ENCODE peak calls at places on chromosomes 12 and 14, in six cellular contexts. B, X, Y, E, R and M are unnamed samples.

GRCh38 chr12:67275380-67275913 is 6.3 kb downstream of the CAND1 start:
- DNase-seq in B (no peak), X (no peak), Y (no peak), E (no peak), R (no peak), M (peak)

GRCh38 chr14:72845675-72846074 is 48.2 kb downstream of the DPF3 start:
- DNase-seq in B (no peak), X (no peak), Y (no peak), E (no peak), R (no peak), M (no peak)

GRCh38 chr14:68695871-68696665 is 96.8 kb downstream of the ZFP36L1 start:
- DNase-seq in B (no peak), X (no peak), Y (no peak), E (no peak), R (no peak), M (no peak)

GRCh38 chr12:79934309-79935020 is 432 bp downstream of the PPP1R12A start:
- DNase-seq in B (no peak), X (no peak), Y (no peak), E (no peak), R (no peak), M (peak)

GRCh38 chr12:132170637-132171292 is 26.5 kb downstream of the NOC4L start:
- DNase-seq in B (no peak), X (peak), Y (no peak), E (no peak), R (no peak), M (no peak)

GRCh38 chr12:18703326-18703725 is 34.5 kb downstream of the PLCZ1 start:
- DNase-seq in B (no peak), X (no peak), Y (no peak), E (no peak), R (no peak), M (no peak)

GRCh38 chr14:102901633-102902032 is 20.8 kb upstream of the AMN start:
- DNase-seq in B (no peak), X (no peak), Y (peak), E (no peak), R (no peak), M (no peak)

GRCh38 chr12:127459687-127460086 is 807.3 kb upstream of the TMEM132C start:
- DNase-seq in B (no peak), X (no peak), Y (no peak), E (no peak), R (no peak), M (no peak)

GRCh38 chr12:105769486-105769885 is 369.3 kb downstream of the NUAK1 start:
- DNase-seq in B (no peak), X (no peak), Y (no peak), E (no peak), R (no peak), M (no peak)

GRCh38 chr12:76303365-76303764 is 44.9 kb downstream of the BBS10 start:
- DNase-seq in B (no peak), X (no peak), Y (no peak), E (no peak), R (no peak), M (no peak)

GRCh38 chr12:78167510-78167909 is 336.8 kb downstream of the NAV3 start:
- DNase-seq in B (no peak), X (no peak), Y (no peak), E (no peak), R (no peak), M (no peak)

GRCh38 chr12:110798461-110798860 is 48.3 kb upstream of the CCDC63 start:
- DNase-seq in B (peak), X (no peak), Y (no peak), E (no peak), R (no peak), M (no peak)

GRCh38 chr14:69090187-69090789 is 62.6 kb downstream of the DCAF5 start:
- DNase-seq in B (peak), X (no peak), Y (no peak), E (no peak), R (no peak), M (peak)

GRCh38 chr14:33026850-33027420 is 88.3 kb downstream of the NPAS3 start:
- DNase-seq in B (peak), X (no peak), Y (no peak), E (no peak), R (no peak), M (no peak)

GRCh38 chr12:96210376-96211055 is 16.3 kb downstream of the ELK3 start:
- DNase-seq in B (no peak), X (no peak), Y (no peak), E (no peak), R (no peak), M (no peak)

GRCh38 chr14:55430024-55430690 is 10.3 kb downstream of the TBPL2 start:
- DNase-seq in B (peak), X (no peak), Y (peak), E (peak), R (peak), M (peak)

GRCh38 chr12:56995930-56996496 is 10.3 kb downstream of the ZBTB39 start:
- DNase-seq in B (no peak), X (no peak), Y (no peak), E (no peak), R (no peak), M (no peak)

GRCh38 chr12:76312314-76312713 is 35.9 kb downstream of the BBS10 start:
- DNase-seq in B (peak), X (no peak), Y (no peak), E (no peak), R (no peak), M (no peak)

GRCh38 chr12:117850048-117850447 is 118.7 kb downstream of the KSR2 start:
- DNase-seq in B (peak), X (no peak), Y (no peak), E (no peak), R (peak), M (peak)

GRCh38 chr14:55556929-55557623 is 22.9 kb upstream of the KTN1 start:
- DNase-seq in B (peak), X (peak), Y (no peak), E (peak), R (peak), M (peak)

GRCh38 chr12:72271741-72272661 is at the start of gene TRHDE:
- DNase-seq in B (peak), X (peak), Y (peak), E (no peak), R (no peak), M (peak)

GRCh38 chr12:124617615-124618014 is 50.2 kb upstream of the NCOR2 start:
- DNase-seq in B (no peak), X (no peak), Y (no peak), E (no peak), R (no peak), M (no peak)

GRCh38 chr14:104109731-104110361 is 24.3 kb downstream of the ASPG start:
- DNase-seq in B (no peak), X (peak), Y (no peak), E (no peak), R (no peak), M (no peak)

GRCh38 chr12:26195641-26196423 is 459 bp downstream of the SSPN start:
- DNase-seq in B (peak), X (peak), Y (peak), E (peak), R (no peak), M (peak)

GRCh38 chr12:124686001-124686884 is 118.8 kb upstream of the NCOR2 start:
- DNase-seq in B (peak), X (no peak), Y (no peak), E (no peak), R (no peak), M (no peak)

GRCh38 chr14:21993070-21993469 is 319.5 kb upstream of the OR4E1 start:
- DNase-seq in B (no peak), X (no peak), Y (no peak), E (no peak), R (no peak), M (no peak)

GRCh38 chr14:21995332-21995731 is 321.7 kb upstream of the OR4E1 start:
- DNase-seq in B (no peak), X (no peak), Y (no peak), E (no peak), R (no peak), M (no peak)

GRCh38 chr14:21993837-21994236 is 320.2 kb upstream of the OR4E1 start:
- DNase-seq in B (no peak), X (no peak), Y (no peak), E (no peak), R (no peak), M (no peak)

GRCh38 chr14:21999400-21999799 is 325.8 kb upstream of the OR4E1 start:
- DNase-seq in B (no peak), X (no peak), Y (no peak), E (no peak), R (no peak), M (no peak)

GRCh38 chr14:21997300-21997699 is 323.7 kb upstream of the OR4E1 start:
- DNase-seq in B (peak), X (no peak), Y (no peak), E (no peak), R (no peak), M (peak)
- TF ChIP-seq CTCF in B (peak), X (peak), Y (no peak), E (no peak), R (no peak), M (no peak)

GRCh38 chr14:63174760-63175191 is 29.5 kb upstream of the RHOJ start:
- DNase-seq in B (peak), X (no peak), Y (no peak), E (peak), R (no peak), M (peak)
- TF ChIP-seq CTCF in B (peak), X (peak), Y (peak), E (peak), R (peak), M (peak)

GRCh38 chr14:50055461-50056228 is 60.7 kb downstream of the VCPKMT start:
- DNase-seq in B (no peak), X (no peak), Y (no peak), E (no peak), R (no peak), M (no peak)
- TF ChIP-seq CTCF in B (peak), X (no peak), Y (no peak), E (peak), R (no peak), M (no peak)

GRCh38 chr14:94004015-94004414 is 6.9 kb downstream of the CCDC197 start:
- DNase-seq in B (no peak), X (no peak), Y (no peak), E (no peak), R (no peak), M (no peak)

GRCh38 chr14:94003397-94003796 is 6.3 kb downstream of the CCDC197 start:
- DNase-seq in B (no peak), X (no peak), Y (no peak), E (no peak), R (no peak), M (no peak)

GRCh38 chr14:94008234-94008633 is 11.1 kb downstream of the CCDC197 start:
- DNase-seq in B (no peak), X (no peak), Y (no peak), E (no peak), R (no peak), M (no peak)

GRCh38 chr14:94001501-94002396 is 4.6 kb downstream of the CCDC197 start:
- DNase-seq in B (peak), X (peak), Y (peak), E (no peak), R (peak), M (peak)

DNA sequence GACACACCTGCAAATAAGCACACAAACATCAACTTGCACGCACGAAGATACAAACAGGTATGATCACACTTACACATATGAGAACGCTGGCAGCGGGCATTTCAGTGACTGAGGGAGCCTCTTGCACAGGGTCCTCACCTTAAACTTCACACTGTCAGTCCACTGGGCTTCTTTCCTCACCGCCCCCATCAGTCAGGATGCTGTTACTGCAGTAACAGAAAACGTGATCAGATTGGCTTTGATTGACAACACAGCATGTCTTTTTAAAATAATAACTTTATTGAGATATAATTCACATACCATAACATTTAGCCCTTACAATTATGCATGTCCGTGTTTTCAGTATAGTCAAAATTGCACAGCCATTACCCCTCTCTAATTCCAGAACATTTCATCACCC is 8.2 kb downstream of the CCDC197 start:
- DNase-seq in B (no peak), X (no peak), Y (no peak), E (no peak), R (no peak), M (no peak)
- TF ChIP-seq CTCF in B (peak), X (peak), Y (peak), E (peak), R (peak), M (peak)

GRCh38 chr14:24141030-24141880 is at the start of gene EMC9:
- DNase-seq in B (peak), X (peak), Y (peak), E (peak), R (peak), M (peak)
- TF ChIP-seq CTCF in B (peak), X (peak), Y (peak), E (peak), R (peak), M (no peak)

DNA sequence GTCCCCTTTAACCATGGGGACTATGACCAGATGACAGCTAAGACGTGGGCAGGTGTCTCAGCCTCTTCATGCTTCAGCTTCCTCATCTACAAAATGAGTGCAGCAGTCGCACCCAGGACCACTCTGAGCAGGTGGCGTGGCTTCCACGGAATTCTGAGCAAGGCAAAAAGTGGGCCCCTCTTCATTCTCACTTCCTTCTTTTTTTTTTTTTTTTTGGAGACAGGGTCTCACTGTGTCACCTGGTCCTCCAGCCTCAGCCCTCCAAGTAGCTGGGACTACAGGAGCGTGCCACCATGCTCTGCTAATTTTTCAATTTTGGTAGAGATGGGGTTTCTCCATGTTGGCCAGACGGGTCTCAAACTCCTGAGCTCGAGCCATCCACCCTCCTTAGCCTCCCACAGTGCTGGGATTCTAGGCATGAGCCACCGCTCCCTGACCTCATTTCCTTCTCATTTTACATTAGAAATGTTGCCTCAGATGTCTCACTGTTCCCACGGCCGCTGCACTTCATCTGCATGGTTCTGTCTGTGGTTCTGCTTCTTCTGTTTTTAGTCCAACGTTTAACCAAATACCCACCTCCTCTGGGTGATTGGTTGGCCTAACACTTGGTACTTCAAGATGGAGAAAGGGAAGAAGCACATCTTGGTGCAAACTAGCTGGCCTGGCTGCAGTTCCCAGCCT is 41.3 kb upstream of the BCL7A start:
- DNase-seq in B (peak), X (no peak), Y (peak), E (no peak), R (no peak), M (no peak)
- TF ChIP-seq CTCF in B (no peak), X (no peak), Y (no peak), E (no peak), R (no peak), M (no peak)

DNA sequence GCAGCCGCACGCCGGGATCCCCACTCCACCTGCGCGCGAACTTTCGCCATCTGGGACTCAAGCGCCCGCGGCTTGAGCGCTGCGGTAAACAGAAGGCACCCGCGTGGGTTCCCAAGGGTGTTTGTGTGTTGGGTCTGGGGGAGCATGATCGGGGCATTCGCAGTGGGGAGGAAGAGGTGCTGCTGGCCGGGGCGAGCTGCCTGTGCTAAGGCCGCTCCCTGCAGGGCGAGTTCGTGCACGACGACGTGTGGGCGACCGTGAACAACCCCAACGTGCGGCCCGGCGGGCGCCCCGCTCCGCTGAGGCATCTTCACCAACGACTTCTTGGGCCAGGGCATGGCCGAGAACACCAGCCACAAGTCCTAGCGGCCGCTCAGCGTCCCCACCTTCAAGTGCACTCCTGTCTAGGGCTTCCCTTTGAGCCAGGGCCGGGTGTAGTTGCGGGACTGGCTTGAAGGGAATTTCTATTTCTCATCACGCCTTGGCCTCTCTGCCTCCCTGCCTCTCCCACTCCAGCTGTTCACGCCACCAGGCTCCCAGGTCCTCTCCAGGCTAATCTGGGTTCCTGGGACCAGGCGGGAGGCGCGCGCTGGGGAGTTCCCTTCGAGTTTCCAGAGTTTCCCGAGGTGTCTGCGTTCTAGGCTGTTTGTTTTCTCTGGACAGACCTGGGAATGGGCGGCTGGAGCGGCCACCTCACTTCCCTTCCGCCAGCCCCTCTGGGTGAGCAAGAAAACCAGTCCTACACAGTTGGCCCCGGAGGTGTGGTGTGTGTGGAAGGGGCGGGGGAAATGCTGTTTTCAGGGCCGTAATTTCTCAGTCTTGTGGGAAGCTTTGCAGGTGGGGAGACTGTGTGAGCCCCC is 417.8 kb upstream of the TMTC1 start:
- DNase-seq in B (peak), X (no peak), Y (no peak), E (no peak), R (no peak), M (no peak)
- TF ChIP-seq CTCF in B (peak), X (no peak), Y (no peak), E (no peak), R (no peak), M (no peak)

GRCh38 chr12:108722992-108723766 is 8.1 kb downstream of the CORO1C start:
- DNase-seq in B (peak), X (no peak), Y (no peak), E (peak), R (peak), M (no peak)

GRCh38 chr12:108724054-108724889 is 7.0 kb downstream of the CORO1C start:
- DNase-seq in B (no peak), X (no peak), Y (no peak), E (no peak), R (no peak), M (no peak)

GRCh38 chr12:108721824-108722223 is 9.5 kb downstream of the CORO1C start:
- DNase-seq in B (no peak), X (no peak), Y (no peak), E (no peak), R (no peak), M (no peak)

GRCh38 chr12:108722463-108722862 is 8.9 kb downstream of the CORO1C start:
- DNase-seq in B (no peak), X (no peak), Y (no peak), E (no peak), R (no peak), M (no peak)

DNA sequence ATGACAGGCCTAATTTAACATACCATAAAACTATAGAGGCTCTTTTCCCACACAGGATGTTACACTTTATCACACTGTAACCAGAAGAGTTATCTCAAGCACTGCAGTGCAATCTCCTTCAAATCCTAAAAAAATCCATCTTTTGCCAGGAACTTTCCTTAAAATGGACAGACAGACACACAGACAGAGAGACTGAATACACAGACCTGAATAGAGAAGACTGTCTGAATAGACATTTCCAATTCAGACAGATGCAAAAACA is 6.5 kb downstream of the CORO1C start:
- DNase-seq in B (no peak), X (no peak), Y (no peak), E (no peak), R (no peak), M (no peak)
- TF ChIP-seq CTCF in B (no peak), X (no peak), Y (no peak), E (no peak), R (no peak), M (no peak)